ENCODE peak calls at places on chromosomes 6 and 20, in nine cellular contexts. A, B, M, F, L, J, W, Z and T are unnamed samples.

GRCh38 chr6:167673951-167674350 is 152.8 kb upstream of the AFDN start:
- DNase-seq in L (no peak), A (no peak), M (no peak), B (no peak), F (no peak), W (no peak), J (no peak), Z (no peak), T (no peak)

GRCh38 chr6:25320459-25320858 is 41.3 kb downstream of the CARMIL1 start:
- DNase-seq in A (no peak), Z (no peak), F (no peak), M (peak), B (no peak), J (no peak), W (no peak), L (no peak), T (no peak)

GRCh38 chr6:111282564-111282963 is 195.3 kb downstream of the SLC16A10 start:
- DNase-seq in F (no peak), A (no peak), M (no peak), W (no peak), B (no peak), J (no peak), Z (no peak), L (no peak), T (no peak)

GRCh38 chr6:106098383-106099234 is 12.5 kb downstream of the PRDM1 start:
- DNase-seq in F (no peak), Z (no peak), L (no peak), W (no peak), J (no peak), B (no peak), A (peak), M (peak), T (peak)

GRCh38 chr6:46490425-46491200 is 636 bp downstream of the RCAN2 start:
- DNase-seq in B (no peak), M (peak), L (peak), J (peak), A (no peak), W (no peak), F (peak), Z (no peak), T (no peak)

GRCh38 chr6:36666726-36667591 is 11.6 kb upstream of the CDKN1A start:
- DNase-seq in J (peak), W (peak), A (peak), Z (no peak), F (peak), L (no peak), B (peak), M (peak), T (peak)

GRCh38 chr6:31169123-31169857 is 1.2 kb downstream of the POU5F1 start:
- DNase-seq in Z (no peak), M (no peak), B (no peak), W (no peak), A (no peak), J (no peak), F (no peak), L (no peak), T (no peak)

GRCh38 chr6:89368107-89368506 is 15.6 kb upstream of the UBE2J1 start:
- DNase-seq in W (no peak), B (no peak), J (peak), A (peak), L (no peak), F (peak), M (peak), Z (peak), T (peak)

GRCh38 chr20:56781108-56781739 is 152.1 kb downstream of the TFAP2C start:
- DNase-seq in A (no peak), F (no peak), M (no peak), J (no peak), W (no peak), Z (no peak), B (no peak), L (no peak), T (no peak)

GRCh38 chr20:47708953-47709833 is 76.1 kb downstream of the SULF2 start:
- DNase-seq in F (no peak), L (no peak), Z (no peak), J (no peak), A (no peak), M (no peak), W (no peak), B (no peak), T (no peak)

GRCh38 chr6:14799928-14800327 is 445.9 kb upstream of the JARID2 start:
- DNase-seq in M (peak), A (peak), F (peak), Z (peak), B (no peak), L (no peak), J (peak), W (peak), T (peak)

GRCh38 chr6:134007077-134007476 is 45.3 kb downstream of the SLC2A12 start:
- DNase-seq in Z (no peak), W (peak), A (no peak), B (no peak), L (no peak), M (no peak), J (no peak), F (no peak), T (no peak)

GRCh38 chr6:42230320-42231034 is 12.8 kb upstream of the MRPS10 start:
- DNase-seq in F (no peak), B (no peak), M (no peak), Z (no peak), A (no peak), W (no peak), L (no peak), J (no peak), T (no peak)

GRCh38 chr6:163965426-163966348 is 551.2 kb downstream of the QKI start:
- DNase-seq in Z (no peak), F (peak), A (no peak), J (no peak), W (peak), B (no peak), M (no peak), L (no peak), T (no peak)

GRCh38 chr6:133467982-133468380 is 226.8 kb downstream of the EYA4 start:
- DNase-seq in F (no peak), J (no peak), B (no peak), A (peak), Z (no peak), M (no peak), L (no peak), W (no peak), T (no peak)

GRCh38 chr20:63969851-63970713 is at the start of gene ZNF512B:
- DNase-seq in F (peak), B (peak), L (no peak), W (peak), A (no peak), M (peak), J (no peak), Z (peak), T (peak)

GRCh38 chr6:135750081-135750480 is 101.4 kb upstream of the PDE7B start:
- DNase-seq in Z (no peak), J (no peak), W (no peak), A (no peak), M (no peak), L (no peak), F (no peak), B (no peak), T (no peak)

GRCh38 chr6:56714273-56714672 is 71.6 kb upstream of the DST start:
- DNase-seq in J (no peak), Z (no peak), W (no peak), A (no peak), B (no peak), M (no peak), L (no peak), F (no peak), T (peak)

GRCh38 chr6:147390909-147391536 is 117.5 kb upstream of the SAMD5 start:
- DNase-seq in A (peak), L (no peak), J (no peak), W (no peak), B (no peak), F (no peak), Z (no peak), M (peak), T (peak)

GRCh38 chr6:36368921-36369880 is 18.3 kb downstream of the ETV7 start:
- DNase-seq in J (no peak), F (no peak), Z (no peak), M (no peak), B (no peak), A (peak), W (no peak), L (no peak), T (no peak)

GRCh38 chr20:8602389-8603116 is 466.3 kb upstream of the PLCB4 start:
- DNase-seq in B (no peak), Z (peak), A (no peak), F (no peak), L (no peak), W (no peak), M (no peak), J (no peak), T (peak)

GRCh38 chr6:42960243-42961019 is at the start of gene GNMT:
- DNase-seq in B (peak), M (peak), A (no peak), J (peak), F (peak), L (no peak), Z (no peak), W (peak), T (no peak)

GRCh38 chr20:35007891-35008290 is 52.2 kb downstream of the MYH7B start:
- DNase-seq in M (no peak), L (no peak), A (no peak), B (no peak), F (no peak), Z (no peak), J (peak), W (no peak), T (no peak)

GRCh38 chr6:133843098-133843497 is 45.8 kb upstream of the TCF21 start:
- DNase-seq in Z (no peak), M (no peak), W (no peak), L (no peak), B (no peak), A (no peak), F (no peak), J (no peak), T (no peak)

GRCh38 chr6:106858653-106859092 is 115.9 kb downstream of the CD24 start:
- DNase-seq in L (no peak), Z (no peak), F (no peak), W (no peak), J (no peak), B (no peak), M (no peak), A (no peak), T (no peak)

GRCh38 chr6:158142789-158143188 is 25.3 kb downstream of the SERAC1 start:
- DNase-seq in W (peak), Z (no peak), A (peak), J (no peak), B (no peak), F (no peak), M (no peak), L (no peak), T (no peak)

GRCh38 chr6:47653706-47654105 is 44.7 kb upstream of the ADGRF4 start:
- DNase-seq in B (no peak), F (no peak), A (no peak), W (no peak), M (no peak), Z (no peak), J (no peak), L (no peak), T (no peak)

GRCh38 chr6:72826033-72826432 is 204.2 kb downstream of the KCNQ5 start:
- DNase-seq in A (peak), Z (no peak), W (no peak), F (no peak), L (no peak), J (no peak), B (no peak), M (no peak), T (no peak)

GRCh38 chr6:52260634-52261033 is 16.3 kb upstream of the IL17F start:
- DNase-seq in B (no peak), F (no peak), A (no peak), L (no peak), W (no peak), J (no peak), M (no peak), Z (no peak), T (no peak)

GRCh38 chr6:52261229-52261628 is 16.9 kb upstream of the IL17F start:
- DNase-seq in M (no peak), A (peak), B (no peak), L (no peak), J (no peak), F (no peak), W (no peak), Z (no peak), T (no peak)

GRCh38 chr6:52262620-52263344 is 18.5 kb upstream of the IL17F start:
- DNase-seq in L (no peak), B (no peak), F (no peak), A (no peak), J (no peak), M (no peak), W (no peak), Z (no peak), T (no peak)

GRCh38 chr6:52263709-52264320 is 19.5 kb upstream of the IL17F start:
- DNase-seq in L (no peak), W (peak), F (peak), Z (peak), B (peak), A (peak), J (peak), M (peak), T (peak)
- H3K4me3 ChIP-seq in L (no peak), W (no peak), F (no peak), Z (no peak), B (no peak), A (no peak), J (no peak), M (no peak), T (no peak)

GRCh38 chr20:25135031-25135430 is 53.1 kb upstream of the VSX1 start:
- DNase-seq in Z (no peak), B (no peak), M (no peak), F (no peak), J (no peak), L (no peak), A (no peak), W (no peak), T (no peak)

GRCh38 chr20:25142435-25142834 is 53.1 kb upstream of the ENTPD6 start:
- DNase-seq in J (no peak), M (no peak), L (no peak), W (no peak), B (no peak), Z (no peak), F (no peak), A (no peak), T (no peak)

GRCh38 chr20:25136643-25137559 is 55.0 kb upstream of the VSX1 start:
- DNase-seq in M (no peak), W (no peak), L (no peak), F (peak), Z (no peak), J (peak), B (peak), A (peak), T (no peak)

GRCh38 chr20:25140968-25141367 is 54.5 kb upstream of the ENTPD6 start:
- DNase-seq in J (no peak), Z (no peak), M (no peak), B (no peak), L (no peak), F (no peak), A (no peak), W (no peak), T (no peak)

GRCh38 chr20:25139061-25139705 is 56.3 kb upstream of the ENTPD6 start:
- DNase-seq in Z (no peak), M (peak), F (no peak), L (no peak), B (no peak), W (peak), J (no peak), A (no peak), T (peak)
- TF ChIP-seq CTCF in Z (no peak), M (peak), F (no peak), L (no peak), B (no peak), W (no peak), J (no peak), A (peak), T (no peak)

GRCh38 chr20:300345-300744 is 3.0 kb downstream of the ZCCHC3 start:
- DNase-seq in F (no peak), L (no peak), B (no peak), Z (no peak), A (no peak), W (no peak), J (no peak), M (no peak), T (no peak)
- H3K4me3 ChIP-seq in F (peak), L (no peak), B (peak), Z (peak), A (peak), W (no peak), J (no peak), M (peak), T (no peak)

GRCh38 chr6:144702781-144703180 is 417.6 kb downstream of the UTRN start:
- DNase-seq in F (no peak), A (no peak), B (no peak), J (no peak), M (no peak), Z (no peak), L (no peak), W (no peak), T (no peak)
- TF ChIP-seq CTCF in F (no peak), A (no peak), B (no peak), J (no peak), M (no peak), Z (no peak), L (no peak), W (no peak), T (no peak)

GRCh38 chr6:35317483-35318199 is 20.0 kb downstream of the DEF6 start:
- DNase-seq in B (no peak), W (no peak), Z (no peak), L (no peak), F (no peak), J (no peak), M (no peak), A (no peak), T (no peak)

GRCh38 chr6:35318845-35319220 is 21.2 kb downstream of the DEF6 start:
- DNase-seq in W (no peak), L (no peak), B (no peak), A (no peak), M (no peak), J (no peak), F (no peak), Z (no peak), T (no peak)

GRCh38 chr6:35320031-35320410 is 22.3 kb upstream of the PPARD start:
- DNase-seq in W (no peak), Z (no peak), B (no peak), J (no peak), A (no peak), L (no peak), M (no peak), F (no peak), T (no peak)

GRCh38 chr6:35319346-35320030 is 21.9 kb downstream of the DEF6 start:
- DNase-seq in F (no peak), L (no peak), B (no peak), W (no peak), M (no peak), Z (no peak), J (no peak), A (no peak), T (no peak)

DNA sequence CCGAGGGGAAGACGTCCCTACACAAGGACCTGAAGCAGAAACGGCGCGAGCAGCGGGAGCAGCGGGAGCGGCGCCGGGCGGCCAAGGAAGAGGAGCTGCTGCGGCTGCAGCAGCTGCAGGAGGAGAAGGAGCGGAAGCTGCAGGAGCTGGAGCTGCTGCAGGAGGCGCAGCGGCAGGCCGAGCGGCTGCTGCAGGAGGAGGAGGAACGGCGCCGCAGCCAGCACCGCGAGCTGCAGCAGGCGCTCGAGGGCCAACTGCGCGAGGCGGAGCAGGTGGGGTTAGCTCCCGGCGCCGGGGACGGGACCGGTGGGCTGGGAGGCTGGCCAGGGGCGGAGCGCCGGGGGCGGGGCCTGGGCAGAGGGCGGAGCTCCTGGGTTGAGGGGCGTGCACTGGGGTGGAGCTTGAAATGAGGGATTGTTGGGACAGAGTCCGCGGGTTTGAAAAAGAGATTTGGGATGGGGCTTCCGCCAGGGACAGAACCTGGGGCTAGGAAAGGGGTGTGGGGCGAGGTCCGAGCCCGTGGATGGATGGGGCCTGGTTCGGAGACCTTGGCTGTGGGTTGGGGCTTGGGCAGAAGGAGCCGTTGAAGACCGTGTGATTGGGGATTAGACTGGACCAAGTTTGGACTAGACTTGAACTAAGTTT is 20.7 kb downstream of the DEF6 start:
- DNase-seq in J (peak), L (no peak), A (peak), W (peak), M (peak), F (peak), B (peak), Z (no peak), T (no peak)
- H3K4me3 ChIP-seq in J (peak), L (peak), A (peak), W (peak), M (peak), F (peak), B (peak), Z (no peak), T (no peak)

GRCh38 chr20:61876931-61877330 is 188.8 kb downstream of the TAF4 start:
- DNase-seq in J (no peak), L (no peak), A (no peak), B (peak), Z (no peak), M (no peak), W (no peak), F (no peak), T (no peak)

GRCh38 chr20:61874421-61875068 is 191.1 kb downstream of the TAF4 start:
- DNase-seq in J (no peak), A (no peak), L (no peak), W (peak), F (peak), Z (no peak), B (peak), M (peak), T (no peak)

GRCh38 chr20:61873651-61874420 is 191.8 kb downstream of the TAF4 start:
- DNase-seq in W (no peak), A (no peak), F (peak), Z (no peak), L (no peak), J (no peak), M (no peak), B (peak), T (no peak)

GRCh38 chr20:61875996-61876395 is 189.7 kb downstream of the TAF4 start:
- DNase-seq in M (no peak), W (no peak), F (no peak), A (no peak), L (no peak), Z (no peak), B (peak), J (no peak), T (no peak)

GRCh38 chr20:61875221-61875885 is 190.3 kb downstream of the TAF4 start:
- DNase-seq in M (peak), Z (no peak), L (no peak), W (no peak), J (no peak), F (peak), B (peak), A (no peak), T (no peak)
- TF ChIP-seq CTCF in M (peak), Z (no peak), L (no peak), W (no peak), J (no peak), F (no peak), B (no peak), A (no peak), T (no peak)

DNA sequence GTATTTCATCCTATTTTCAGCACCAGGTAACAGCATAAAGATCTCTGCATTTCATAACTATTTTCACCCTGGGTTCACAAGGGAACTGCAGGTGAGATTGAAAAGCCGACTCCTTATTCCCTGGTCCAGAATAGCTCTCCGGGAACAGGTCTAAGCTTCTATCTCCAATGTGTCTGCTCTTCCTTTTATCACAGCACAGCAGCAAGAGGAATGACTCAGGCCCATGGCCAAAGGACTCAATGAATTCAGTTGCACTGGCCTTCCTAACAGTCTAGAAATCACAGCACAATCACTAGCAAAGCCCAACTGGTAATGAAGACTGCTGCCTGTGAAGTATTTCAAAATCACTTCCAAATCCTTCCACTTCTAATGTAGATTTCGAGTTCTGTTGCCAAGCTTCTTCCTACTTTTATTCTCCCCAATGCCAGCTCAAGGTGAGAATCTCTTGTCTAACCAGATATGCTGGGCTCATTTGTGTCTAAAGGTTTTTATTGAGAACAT is 30.7 kb downstream of the HMGN3 start:
- DNase-seq in Z (no peak), A (no peak), W (no peak), F (no peak), J (no peak), M (no peak), L (no peak), B (no peak), T (no peak)
- H3K4me3 ChIP-seq in Z (no peak), A (no peak), W (no peak), F (no peak), J (no peak), M (no peak), L (no peak), B (no peak), T (no peak)

DNA sequence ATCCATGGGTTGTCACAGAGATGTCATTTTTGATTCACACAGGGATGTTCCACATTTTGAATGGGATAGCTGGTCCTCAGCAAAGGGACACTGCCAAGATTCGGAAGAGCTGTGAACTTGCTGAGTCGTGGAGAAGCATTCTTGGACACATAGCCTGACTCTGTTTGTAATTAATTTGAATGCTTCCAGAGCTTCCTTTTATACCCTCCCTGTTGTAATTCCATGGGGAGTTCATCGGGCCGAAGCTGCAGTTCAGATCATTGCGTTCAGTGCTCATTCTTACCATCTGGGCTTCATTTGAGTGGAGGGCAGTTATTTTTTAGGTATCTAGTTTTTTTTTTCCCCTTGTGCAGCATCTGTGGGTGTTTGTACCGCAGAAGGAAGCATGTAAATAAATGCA is 126.5 kb downstream of the SLC24A3 start:
- DNase-seq in B (no peak), J (no peak), L (no peak), Z (no peak), A (no peak), W (no peak), F (no peak), M (no peak), T (no peak)
- TF ChIP-seq CTCF in B (no peak), J (no peak), L (no peak), Z (no peak), A (no peak), W (no peak), F (no peak), M (no peak), T (no peak)

GRCh38 chr20:52105573-52106422 is 85.8 kb downstream of the ZFP64 start:
- DNase-seq in W (peak), B (no peak), J (no peak), F (no peak), A (peak), M (peak), Z (no peak), L (no peak), T (no peak)
- H3K4me3 ChIP-seq in W (peak), B (peak), J (peak), F (peak), A (peak), M (peak), Z (no peak), L (peak), T (no peak)